ENCODE peak calls at places on chromosomes 13 and 19, in four cellular contexts. P is K562, R is HepG2, O is GM12878. C is an unnamed sample.

GRCh38 chr13:114166381-114167131 is 12.5 kb upstream of the CFAP97D2 start:
- DNase-seq in P (no peak), R (no peak), O (no peak), C (no peak)

GRCh38 chr13:34357435-34358232 is 539.7 kb downstream of the RFC3 start:
- DNase-seq in P (no peak), R (no peak), O (no peak), C (no peak)

GRCh38 chr19:57708641-57709354 is at the start of gene ZNF154:
- DNase-seq in P (no peak), R (no peak), O (no peak), C (peak)

GRCh38 chr13:109835321-109835720 is 48.9 kb upstream of the IRS2 start:
- DNase-seq in P (no peak), R (no peak), O (no peak), C (no peak)

GRCh38 chr19:4375164-4375619 is 25.2 kb downstream of the SH3GL1 start:
- DNase-seq in P (peak), R (peak), O (no peak), C (peak)

GRCh38 chr19:47190167-47190727 is 40.8 kb downstream of the BBC3 start:
- DNase-seq in P (peak), R (peak), O (no peak), C (no peak)

GRCh38 chr13:52454459-52454824 is 836 bp upstream of the CKAP2 start:
- DNase-seq in P (no peak), R (no peak), O (peak), C (no peak)

GRCh38 chr13:99405966-99406365 is 95.3 kb upstream of the TM9SF2 start:
- DNase-seq in P (no peak), R (no peak), O (no peak), C (no peak)

GRCh38 chr19:35117791-35118190 is 2.2 kb downstream of the FXYD3 start:
- DNase-seq in P (no peak), R (no peak), O (no peak), C (no peak)

GRCh38 chr19:12993562-12993961 is 1.7 kb upstream of the NFIX start:
- DNase-seq in P (no peak), R (no peak), O (no peak), C (no peak)

GRCh38 chr19:3669134-3669436 is 31.2 kb downstream of the PIP5K1C start:
- DNase-seq in P (no peak), R (no peak), O (no peak), C (no peak)

GRCh38 chr19:40279761-40280607 is 5.2 kb downstream of the AKT2 start:
- DNase-seq in P (no peak), R (no peak), O (no peak), C (no peak)

GRCh38 chr19:28026636-28027035 is 1186.3 kb downstream of the UQCRFS1 start:
- DNase-seq in P (no peak), R (no peak), O (no peak), C (no peak)

GRCh38 chr19:21707065-21707464 is 60.3 kb downstream of the ZNF100 start:
- DNase-seq in P (no peak), R (no peak), O (no peak), C (no peak)

GRCh38 chr13:96575423-96576320 is 418.6 kb downstream of the OXGR1 start:
- DNase-seq in P (no peak), R (no peak), O (no peak), C (no peak)

GRCh38 chr19:38685666-38686529 is 38.4 kb downstream of the ACTN4 start:
- DNase-seq in P (peak), R (peak), O (no peak), C (no peak)

GRCh38 chr13:101341464-101341863 is 74.8 kb downstream of the NALCN start:
- DNase-seq in P (no peak), R (no peak), O (no peak), C (no peak)

GRCh38 chr19:35518313-35518712 is 4.9 kb upstream of the DMKN start:
- DNase-seq in P (no peak), R (no peak), O (no peak), C (no peak)

GRCh38 chr13:75699062-75699461 is 62.9 kb downstream of the LMO7 start:
- DNase-seq in P (no peak), R (no peak), O (no peak), C (no peak)

GRCh38 chr19:41427647-41428480 is 690 bp upstream of the B3GNT8 start:
- DNase-seq in P (peak), R (no peak), O (no peak), C (peak)
- TF ChIP-seq CREM in P (no peak), R (no peak), O (no peak), C (no peak)

GRCh38 chr13:111281751-111282311 is 38.6 kb upstream of the TEX29 start:
- DNase-seq in P (no peak), R (no peak), O (no peak), C (no peak)
- TF ChIP-seq CREM in P (no peak), R (no peak), O (no peak), C (no peak)

DNA sequence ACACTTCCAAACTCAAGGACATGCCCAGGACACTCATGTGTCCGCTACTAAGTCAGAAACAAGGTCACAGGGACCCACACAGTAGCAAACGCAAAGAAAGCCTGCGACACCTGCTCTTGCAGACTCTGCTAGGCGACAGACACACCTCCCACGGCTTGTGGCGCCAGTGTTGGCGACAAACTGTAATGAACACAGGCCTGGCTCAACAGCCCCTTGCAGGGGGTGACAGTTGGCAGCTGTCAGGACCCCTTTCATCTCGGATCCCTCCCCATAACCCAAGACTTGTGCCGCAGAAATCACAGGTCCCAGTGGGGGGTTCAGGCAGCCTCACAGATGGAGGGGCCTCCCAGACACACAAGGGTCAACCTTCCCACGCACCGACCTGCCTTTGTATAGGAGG is 364 bp downstream of the CKM start:
- DNase-seq in P (no peak), R (peak), O (no peak), C (no peak)
- TF ChIP-seq CREM in P (no peak), R (no peak), O (no peak), C (no peak)

GRCh38 chr13:40187836-40188591 is 478.4 kb downstream of the FOXO1 start:
- DNase-seq in P (no peak), R (no peak), O (no peak), C (no peak)
- TF ChIP-seq CREM in P (no peak), R (no peak), O (no peak), C (no peak)

C was measured in WTC11.